ENCODE peak calls at places on chromosomes 5 and 9, in nine cellular contexts. Z, C, D, R, X, U, P, G and W are unnamed samples.

GRCh38 chr9:89923961-89924504 is 319.2 kb downstream of the GADD45G start:
- DNase-seq in Z (peak), C (peak), D (no peak), R (no peak), X (no peak), U (peak), P (no peak), G (no peak), W (no peak)

GRCh38 chr5:97101189-97101910 is 41.1 kb downstream of the LIX1 start:
- DNase-seq in Z (no peak), C (no peak), D (no peak), R (no peak), X (no peak), U (no peak), P (no peak), G (no peak), W (peak)

GRCh38 chr9:17134843-17135577 is at the start of gene CNTLN:
- DNase-seq in Z (no peak), C (peak), D (peak), R (peak), X (peak), U (peak), P (peak), G (peak), W (peak)

GRCh38 chr5:152634596-152634995 is 229.5 kb upstream of the NMUR2 start:
- DNase-seq in Z (no peak), C (peak), D (no peak), R (no peak), X (no peak), U (no peak), P (no peak), G (no peak), W (no peak)

GRCh38 chr9:90095682-90096081 is 490.9 kb downstream of the GADD45G start:
- DNase-seq in Z (no peak), C (no peak), D (no peak), R (peak), X (no peak), U (peak), P (no peak), G (no peak), W (no peak)

GRCh38 chr9:97480749-97481148 is 20.7 kb upstream of the TMOD1 start:
- DNase-seq in Z (no peak), C (no peak), D (no peak), R (no peak), X (no peak), U (no peak), P (no peak), G (no peak), W (no peak)

GRCh38 chr5:80083115-80083890 is 48.2 kb downstream of the THBS4 start:
- DNase-seq in Z (peak), C (peak), D (peak), R (no peak), X (peak), U (peak), P (peak), G (no peak), W (no peak)

GRCh38 chr9:4137234-4137633 is 162.6 kb downstream of the GLIS3 start:
- DNase-seq in Z (no peak), C (no peak), D (peak), R (no peak), X (no peak), U (peak), P (peak), G (no peak), W (no peak)

GRCh38 chr5:171418316-171418981 is 998 bp upstream of the FGF18 start:
- DNase-seq in Z (peak), C (peak), D (peak), R (peak), X (peak), U (peak), P (peak), G (peak), W (peak)

GRCh38 chr5:1177826-1178528 is 23.4 kb upstream of the SLC6A19 start:
- DNase-seq in Z (no peak), C (no peak), D (no peak), R (no peak), X (no peak), U (no peak), P (no peak), G (no peak), W (no peak)

GRCh38 chr5:135326296-135327240 is 72.5 kb downstream of the MACROH2A1 start:
- DNase-seq in Z (no peak), C (no peak), D (no peak), R (no peak), X (peak), U (no peak), P (no peak), G (no peak), W (no peak)

GRCh38 chr9:87307810-87308209 is 189.9 kb upstream of the DAPK1 start:
- DNase-seq in Z (no peak), C (no peak), D (no peak), R (no peak), X (no peak), U (no peak), P (no peak), G (no peak), W (no peak)

GRCh38 chr5:15577831-15578230 is 77.9 kb downstream of the FBXL7 start:
- DNase-seq in Z (no peak), C (no peak), D (no peak), R (no peak), X (no peak), U (no peak), P (no peak), G (no peak), W (no peak)

GRCh38 chr9:125655691-125656410 is 51.2 kb downstream of the MAPKAP1 start:
- DNase-seq in Z (no peak), C (no peak), D (no peak), R (no peak), X (no peak), U (no peak), P (no peak), G (no peak), W (no peak)

GRCh38 chr5:153792305-153792704 is 246.4 kb downstream of the FAM114A2 start:
- DNase-seq in Z (no peak), C (no peak), D (no peak), R (no peak), X (no peak), U (no peak), P (no peak), G (no peak), W (no peak)

GRCh38 chr5:149177911-149178565 is 36.7 kb downstream of the ABLIM3 start:
- DNase-seq in Z (no peak), C (no peak), D (no peak), R (no peak), X (no peak), U (no peak), P (no peak), G (no peak), W (no peak)

GRCh38 chr5:119339965-119340364 is 15.9 kb upstream of the TNFAIP8 start:
- DNase-seq in Z (peak), C (no peak), D (no peak), R (no peak), X (no peak), U (no peak), P (no peak), G (no peak), W (no peak)

GRCh38 chr9:33752130-33752637 is 43.2 kb upstream of the PRSS3 start:
- DNase-seq in Z (no peak), C (no peak), D (no peak), R (no peak), X (no peak), U (peak), P (no peak), G (no peak), W (no peak)

GRCh38 chr5:55706230-55706629 is 5.9 kb downstream of the SLC38A9 start:
- DNase-seq in Z (no peak), C (no peak), D (no peak), R (no peak), X (no peak), U (no peak), P (no peak), G (no peak), W (no peak)

GRCh38 chr5:34487202-34487879 is 168.8 kb upstream of the RAI14 start:
- DNase-seq in Z (no peak), C (no peak), D (peak), R (no peak), X (no peak), U (no peak), P (no peak), G (no peak), W (no peak)

GRCh38 chr5:140591747-140592372 is 27.2 kb downstream of the SLC35A4 start:
- DNase-seq in Z (no peak), C (no peak), D (no peak), R (no peak), X (no peak), U (no peak), P (no peak), G (no peak), W (no peak)

GRCh38 chr5:10648806-10649517 is 85.1 kb downstream of the ANKRD33B start:
- DNase-seq in Z (no peak), C (no peak), D (no peak), R (no peak), X (peak), U (no peak), P (no peak), G (no peak), W (no peak)

GRCh38 chr5:41154491-41154890 is 58.8 kb downstream of the C6 start:
- DNase-seq in Z (no peak), C (no peak), D (no peak), R (no peak), X (no peak), U (no peak), P (no peak), G (no peak), W (no peak)

GRCh38 chr9:91843623-91844111 is 106.4 kb downstream of the ROR2 start:
- DNase-seq in Z (no peak), C (peak), D (no peak), R (no peak), X (no peak), U (no peak), P (no peak), G (no peak), W (no peak)

GRCh38 chr9:114561771-114562170 is 25.8 kb upstream of the ATP6V1G1 start:
- DNase-seq in Z (no peak), C (no peak), D (no peak), R (no peak), X (no peak), U (no peak), P (no peak), G (no peak), W (no peak)

GRCh38 chr5:33299621-33300208 is 141.1 kb upstream of the TARS1 start:
- DNase-seq in Z (peak), C (peak), D (peak), R (peak), X (no peak), U (peak), P (peak), G (no peak), W (no peak)

GRCh38 chr9:107282268-107282667 is 811 bp upstream of the RAD23B start:
- DNase-seq in Z (peak), C (no peak), D (no peak), R (peak), X (no peak), U (peak), P (no peak), G (no peak), W (peak)

GRCh38 chr9:107280543-107280942 is 2.5 kb upstream of the RAD23B start:
- DNase-seq in Z (no peak), C (peak), D (no peak), R (no peak), X (no peak), U (no peak), P (no peak), G (no peak), W (no peak)

GRCh38 chr9:107279084-107279483 is 4.0 kb upstream of the RAD23B start:
- DNase-seq in Z (no peak), C (no peak), D (no peak), R (no peak), X (no peak), U (no peak), P (no peak), G (no peak), W (no peak)

GRCh38 chr9:107282759-107283620 is at the start of gene RAD23B:
- DNase-seq in Z (peak), C (peak), D (peak), R (peak), X (peak), U (peak), P (peak), G (peak), W (peak)

GRCh38 chr9:107281164-107281563 is 1.9 kb upstream of the RAD23B start:
- DNase-seq in Z (no peak), C (no peak), D (no peak), R (no peak), X (no peak), U (no peak), P (no peak), G (no peak), W (no peak)
- H3K27ac ChIP-seq in Z (no peak), C (no peak), D (no peak), R (no peak), X (no peak), U (no peak), P (no peak), G (no peak), W (no peak)

DNA sequence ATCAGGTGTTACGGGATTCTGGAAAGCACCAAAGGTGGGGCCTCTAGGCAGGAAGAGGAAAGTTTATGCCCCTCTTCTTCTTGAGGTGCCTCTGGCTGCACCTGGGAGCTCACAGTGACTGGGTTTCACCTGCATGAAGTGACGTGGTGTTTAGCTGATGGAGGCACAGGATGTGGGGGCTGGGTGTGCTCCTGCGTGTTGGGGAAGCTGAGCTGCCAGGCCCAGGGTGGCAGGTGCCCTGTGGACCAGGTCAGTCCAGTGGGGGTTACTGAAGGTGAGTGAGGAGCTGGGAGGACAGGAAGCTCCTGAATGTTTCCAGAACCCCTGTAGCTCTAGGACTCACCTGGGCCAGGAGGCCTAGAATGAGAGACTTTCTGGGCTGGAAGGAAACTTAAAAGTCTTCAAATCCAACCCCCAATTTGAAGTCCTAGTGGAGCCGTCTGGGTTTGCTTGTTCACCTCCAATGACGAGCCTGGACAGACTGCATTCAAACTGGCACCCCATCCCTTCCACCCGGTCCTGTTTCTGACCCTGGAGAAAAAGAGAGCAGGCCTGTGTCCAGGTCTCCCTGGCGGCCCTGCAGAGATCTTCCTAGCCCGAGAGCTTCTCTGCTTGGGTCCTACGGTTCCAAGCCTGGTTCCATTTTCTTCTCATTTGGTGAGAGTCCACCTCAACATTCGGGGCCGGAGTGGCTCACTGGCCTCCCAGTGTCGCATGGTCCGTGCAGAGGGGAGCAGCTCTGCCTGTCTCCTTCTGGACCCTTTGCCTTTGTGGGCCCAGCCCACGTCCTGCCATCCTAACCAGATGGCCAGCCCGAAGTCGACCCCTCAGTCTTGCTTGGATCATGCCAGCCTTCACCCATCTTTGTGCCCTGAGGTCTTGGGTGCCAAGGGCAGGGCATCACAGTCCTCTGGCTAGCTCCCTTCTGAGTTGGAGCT is 22.3 kb downstream of the TRAF1 start:
- DNase-seq in Z (peak), C (no peak), D (no peak), R (peak), X (no peak), U (no peak), P (no peak), G (no peak), W (no peak)
- H3K27ac ChIP-seq in Z (peak), C (no peak), D (no peak), R (no peak), X (no peak), U (peak), P (no peak), G (no peak), W (no peak)

GRCh38 chr5:43421450-43422133 is 9.4 kb upstream of the CCL28 start:
- DNase-seq in Z (no peak), C (no peak), D (no peak), R (no peak), X (no peak), U (no peak), P (no peak), G (no peak), W (no peak)

GRCh38 chr5:43425965-43426364 is 13.8 kb upstream of the CCL28 start:
- DNase-seq in Z (no peak), C (no peak), D (peak), R (no peak), X (no peak), U (no peak), P (no peak), G (no peak), W (no peak)

GRCh38 chr5:43418561-43418960 is 6.4 kb upstream of the CCL28 start:
- DNase-seq in Z (no peak), C (no peak), D (no peak), R (no peak), X (no peak), U (no peak), P (no peak), G (no peak), W (no peak)

GRCh38 chr5:43420241-43420640 is 8.1 kb upstream of the CCL28 start:
- DNase-seq in Z (no peak), C (no peak), D (no peak), R (no peak), X (peak), U (no peak), P (no peak), G (no peak), W (no peak)

DNA sequence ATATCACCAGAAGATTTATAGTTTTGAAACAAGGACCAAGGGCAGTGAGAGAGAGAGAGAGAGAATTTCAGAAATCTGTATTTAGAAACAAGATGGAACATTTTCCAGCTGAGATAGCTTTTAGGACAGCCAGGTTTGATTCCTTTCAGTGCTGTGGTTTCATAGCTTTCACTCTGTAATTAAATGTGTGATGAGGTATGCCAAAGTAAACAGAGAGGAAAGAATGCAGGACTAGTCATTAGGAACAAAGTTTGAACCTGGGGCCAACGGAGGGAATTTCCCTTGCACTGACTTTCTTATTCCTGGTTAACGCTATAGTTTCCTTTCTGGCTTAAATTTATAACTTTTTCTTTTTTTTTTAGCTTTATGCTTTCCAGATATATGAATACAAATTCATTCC is 10.0 kb upstream of the CCL28 start:
- DNase-seq in Z (no peak), C (no peak), D (no peak), R (peak), X (no peak), U (peak), P (no peak), G (no peak), W (no peak)
- H3K27ac ChIP-seq in Z (no peak), C (no peak), D (no peak), R (peak), X (no peak), U (no peak), P (no peak), G (no peak), W (no peak)

DNA sequence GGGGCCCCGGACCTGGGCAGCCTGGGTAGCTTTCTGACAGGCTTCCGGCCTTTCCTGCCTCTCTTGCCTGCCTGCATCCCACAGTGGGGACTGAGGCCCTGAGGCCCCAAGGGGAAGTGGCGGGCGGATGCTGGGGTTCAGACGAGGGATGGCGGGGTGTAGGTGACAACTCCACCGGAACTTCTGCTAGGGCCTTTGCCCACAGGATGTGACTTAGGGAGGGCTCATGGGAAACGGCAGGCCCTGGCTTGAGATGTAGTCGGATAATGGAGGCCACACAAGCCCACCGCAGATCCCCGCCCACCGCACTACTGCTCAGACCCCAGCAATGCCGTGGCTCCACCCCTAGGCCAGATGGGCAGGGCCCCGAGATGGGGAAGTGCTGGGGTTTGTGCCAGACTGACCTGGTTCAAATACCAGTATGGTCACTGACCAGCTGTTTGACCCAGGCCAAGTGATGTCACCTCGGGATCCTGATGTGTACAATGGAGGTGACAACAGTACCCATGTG is 2.7 kb upstream of the CDK9 start:
- DNase-seq in Z (peak), C (no peak), D (no peak), R (peak), X (no peak), U (peak), P (no peak), G (peak), W (peak)
- H3K27ac ChIP-seq in Z (peak), C (peak), D (peak), R (peak), X (no peak), U (peak), P (no peak), G (peak), W (peak)

DNA sequence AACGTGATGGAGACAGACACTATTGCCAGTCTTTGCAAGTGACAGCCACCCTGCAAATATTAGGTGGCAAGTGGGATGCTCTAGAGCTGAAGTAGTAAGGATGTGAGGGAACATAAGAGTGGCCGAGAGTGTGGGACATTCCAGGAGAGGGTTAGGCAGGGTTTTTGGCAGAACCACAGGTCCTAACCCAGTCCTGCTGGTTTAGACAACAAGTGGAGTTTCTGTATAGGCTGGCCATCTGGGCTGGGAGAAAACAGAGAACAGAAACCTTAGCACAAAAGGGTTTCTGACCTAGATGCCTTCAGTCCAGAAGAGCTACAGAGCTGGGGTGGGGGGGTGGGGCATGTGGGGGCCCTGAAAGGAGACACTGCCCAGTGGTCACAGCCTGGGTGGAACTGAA is 107.4 kb downstream of the TMEM174 start:
- DNase-seq in Z (no peak), C (no peak), D (no peak), R (no peak), X (no peak), U (no peak), P (no peak), G (no peak), W (no peak)
- H3K27ac ChIP-seq in Z (no peak), C (peak), D (no peak), R (no peak), X (no peak), U (no peak), P (no peak), G (no peak), W (no peak)

GRCh38 chr5:151223447-151224264 is at the start of gene CCDC69:
- DNase-seq in Z (peak), C (peak), D (no peak), R (peak), X (peak), U (peak), P (peak), G (peak), W (peak)

GRCh38 chr5:151221574-151221973 is 2.3 kb downstream of the CCDC69 start:
- DNase-seq in Z (no peak), C (peak), D (no peak), R (no peak), X (no peak), U (no peak), P (no peak), G (no peak), W (no peak)

GRCh38 chr5:151224372-151224771 is 480 bp upstream of the CCDC69 start:
- DNase-seq in Z (no peak), C (no peak), D (no peak), R (no peak), X (no peak), U (no peak), P (no peak), G (no peak), W (no peak)

GRCh38 chr5:151222054-151222768 is 1.7 kb downstream of the CCDC69 start:
- DNase-seq in Z (no peak), C (peak), D (no peak), R (no peak), X (no peak), U (no peak), P (no peak), G (no peak), W (no peak)

GRCh38 chr5:151222769-151223446 is 984 bp downstream of the CCDC69 start:
- DNase-seq in Z (peak), C (peak), D (no peak), R (peak), X (peak), U (no peak), P (no peak), G (peak), W (no peak)
- H3K27ac ChIP-seq in Z (peak), C (peak), D (no peak), R (peak), X (no peak), U (peak), P (no peak), G (peak), W (no peak)